ENCODE peak calls at places on chromosomes 12 and 14, in six cellular contexts. B is T-helper 2 cell; Z is IMR-90; I is stimulated activated CD8-positive, alpha-beta memory T cell treated with anti-CD3 and anti-CD28 coated beads, Interleukin-15, amount 100 ng/mL, for 24 hours; S is ACHN; N is CD4-positive, CD25-positive, alpha-beta regulatory T cell. X is an unnamed sample.

GRCh38 chr12:6843118-6843902 is 2.6 kb downstream of the GNB3 start:
- DNase-seq in B (no peak), Z (no peak), I (no peak), S (no peak), N (no peak), X (no peak)

GRCh38 chr12:55816876-55817351 is 610 bp downstream of the SARNP start:
- DNase-seq in B (no peak), Z (peak), I (no peak), S (peak), N (no peak), X (no peak)

GRCh38 chr14:90727082-90727481 is 89.1 kb downstream of the TTC7B start:
- DNase-seq in B (no peak), Z (no peak), I (no peak), S (no peak), N (no peak), X (no peak)

GRCh38 chr14:80618751-80619329 is 322.7 kb downstream of the CEP128 start:
- DNase-seq in B (no peak), Z (peak), I (no peak), S (no peak), N (no peak), X (no peak)

GRCh38 chr14:60195179-60195810 is 30.1 kb upstream of the DHRS7 start:
- DNase-seq in B (no peak), Z (no peak), I (no peak), S (no peak), N (peak), X (no peak)

GRCh38 chr12:5088586-5089264 is 45.0 kb downstream of the KCNA5 start:
- DNase-seq in B (no peak), Z (peak), I (no peak), S (no peak), N (no peak), X (no peak)

GRCh38 chr14:78005325-78005724 is 164.8 kb upstream of the NRXN3 start:
- DNase-seq in B (no peak), Z (no peak), I (no peak), S (peak), N (peak), X (no peak)

GRCh38 chr12:57628280-57629191 is 4.5 kb downstream of the B4GALNT1 start:
- DNase-seq in B (no peak), Z (no peak), I (no peak), S (no peak), N (no peak), X (peak)

GRCh38 chr12:30100736-30101135 is 317.0 kb upstream of the TMTC1 start:
- DNase-seq in B (no peak), Z (no peak), I (no peak), S (no peak), N (no peak), X (no peak)

GRCh38 chr14:97771340-97772045 is 974.3 kb downstream of the VRK1 start:
- DNase-seq in B (no peak), Z (no peak), I (no peak), S (no peak), N (no peak), X (no peak)

GRCh38 chr14:57847096-57847495 is 18.8 kb downstream of the SLC35F4 start:
- DNase-seq in B (no peak), Z (no peak), I (no peak), S (no peak), N (no peak), X (no peak)

GRCh38 chr12:125395583-125396215 is 330.5 kb downstream of the AACS start:
- DNase-seq in B (no peak), Z (no peak), I (no peak), S (no peak), N (no peak), X (peak)

GRCh38 chr12:11836282-11836963 is 186.9 kb downstream of the ETV6 start:
- DNase-seq in B (peak), Z (no peak), I (no peak), S (no peak), N (no peak), X (peak)

GRCh38 chr12:120115692-120116442 is 686 bp downstream of the RAB35 start:
- DNase-seq in B (no peak), Z (peak), I (no peak), S (peak), N (no peak), X (peak)

GRCh38 chr14:75022655-75023054 is 19.9 kb downstream of the EIF2B2 start:
- DNase-seq in B (no peak), Z (no peak), I (no peak), S (peak), N (no peak), X (no peak)

GRCh38 chr12:62802981-62803380 is 132.0 kb downstream of the PPM1H start:
- DNase-seq in B (no peak), Z (peak), I (no peak), S (no peak), N (no peak), X (no peak)

GRCh38 chr12:119425623-119426022 is 91.1 kb downstream of the CCDC60 start:
- DNase-seq in B (no peak), Z (no peak), I (no peak), S (no peak), N (no peak), X (no peak)

GRCh38 chr14:104931771-104932675 is 7.3 kb downstream of the PLD4 start:
- DNase-seq in B (no peak), Z (no peak), I (no peak), S (no peak), N (no peak), X (no peak)

GRCh38 chr12:2411011-2411410 is 358.2 kb downstream of the CACNA1C start:
- DNase-seq in B (no peak), Z (no peak), I (no peak), S (no peak), N (no peak), X (no peak)

GRCh38 chr14:97179573-97179972 is 382.4 kb downstream of the VRK1 start:
- DNase-seq in B (no peak), Z (no peak), I (no peak), S (no peak), N (no peak), X (no peak)

GRCh38 chr12:113252494-113252893 is 31.2 kb downstream of the TPCN1 start:
- DNase-seq in B (no peak), Z (no peak), I (no peak), S (no peak), N (no peak), X (no peak)

GRCh38 chr12:130076752-130077151 is 85.5 kb upstream of the FZD10 start:
- DNase-seq in B (no peak), Z (no peak), I (no peak), S (no peak), N (no peak), X (no peak)

GRCh38 chr12:116603516-116603915 is 44.3 kb downstream of the MAP1LC3B2 start:
- DNase-seq in B (no peak), Z (no peak), I (no peak), S (no peak), N (no peak), X (no peak)

GRCh38 chr14:28101992-28102391 is 664.6 kb upstream of the FOXG1 start:
- DNase-seq in B (no peak), Z (no peak), I (no peak), S (no peak), N (no peak), X (no peak)

GRCh38 chr12:120055639-120056038 is 60.9 kb downstream of the RAB35 start:
- DNase-seq in B (no peak), Z (no peak), I (no peak), S (no peak), N (no peak), X (no peak)